ENCODE peak calls at places on chromosomes 16 and 17, in four cellular contexts. One of them, this sample, is unnamed.

GRCh38 chr16:13453325-13453724 is 466.6 kb upstream of the ERCC4 start:
- DNase-seq in mammary epithelial cell: peak
- DNase-seq in choroid plexus epithelial cell: peak
- DNase-seq in heart left ventricle: no peak
- DNase-seq in this sample: peak

GRCh38 chr16:12061336-12062055 is 85.0 kb downstream of the SNX29 start:
- DNase-seq in mammary epithelial cell: peak
- DNase-seq in choroid plexus epithelial cell: peak
- DNase-seq in heart left ventricle: no peak
- DNase-seq in this sample: no peak

GRCh38 chr16:71610936-71611871 is 14.8 kb upstream of the MARVELD3 start:
- DNase-seq in mammary epithelial cell: peak
- DNase-seq in choroid plexus epithelial cell: peak
- DNase-seq in heart left ventricle: peak
- DNase-seq in this sample: peak

GRCh38 chr16:7791191-7791590 is 458.5 kb downstream of the RBFOX1 start:
- DNase-seq in mammary epithelial cell: no peak
- DNase-seq in choroid plexus epithelial cell: no peak
- DNase-seq in heart left ventricle: no peak
- DNase-seq in this sample: no peak

GRCh38 chr16:30623558-30624283 is 13.5 kb upstream of the ZNF689 start:
- DNase-seq in mammary epithelial cell: peak
- DNase-seq in choroid plexus epithelial cell: no peak
- DNase-seq in heart left ventricle: no peak
- DNase-seq in this sample: no peak

GRCh38 chr16:54931041-54931756 is 534 bp downstream of the IRX5 start:
- DNase-seq in mammary epithelial cell: peak
- DNase-seq in choroid plexus epithelial cell: peak
- DNase-seq in heart left ventricle: no peak
- DNase-seq in this sample: no peak

GRCh38 chr16:50478773-50479149 is 69.4 kb upstream of the NKD1 start:
- DNase-seq in mammary epithelial cell: peak
- DNase-seq in choroid plexus epithelial cell: no peak
- DNase-seq in heart left ventricle: no peak
- DNase-seq in this sample: no peak

GRCh38 chr17:31690118-31690517 is 168.9 kb downstream of the COPRS start:
- DNase-seq in mammary epithelial cell: no peak
- DNase-seq in choroid plexus epithelial cell: peak
- DNase-seq in heart left ventricle: no peak
- DNase-seq in this sample: no peak

GRCh38 chr16:53053967-53054669 is 673 bp upstream of the CHD9 start:
- DNase-seq in mammary epithelial cell: no peak
- DNase-seq in choroid plexus epithelial cell: peak
- DNase-seq in heart left ventricle: peak
- DNase-seq in this sample: peak

GRCh38 chr16:85422374-85423185 is 190.5 kb upstream of the GSE1 start:
- DNase-seq in mammary epithelial cell: no peak
- DNase-seq in choroid plexus epithelial cell: peak
- DNase-seq in heart left ventricle: peak
- DNase-seq in this sample: no peak

GRCh38 chr17:54172654-54173316 is 350.1 kb downstream of the KIF2B start:
- DNase-seq in mammary epithelial cell: peak
- DNase-seq in choroid plexus epithelial cell: peak
- DNase-seq in heart left ventricle: no peak
- DNase-seq in this sample: no peak

GRCh38 chr17:17970699-17971430 is 1.3 kb downstream of the TOM1L2 start:
- DNase-seq in mammary epithelial cell: no peak
- DNase-seq in choroid plexus epithelial cell: no peak
- DNase-seq in heart left ventricle: no peak
- DNase-seq in this sample: no peak
- H3K4me3 ChIP-seq in mammary epithelial cell: peak
- H3K4me3 ChIP-seq in choroid plexus epithelial cell: peak
- H3K4me3 ChIP-seq in heart left ventricle: peak
- H3K4me3 ChIP-seq in this sample: no peak

DNA sequence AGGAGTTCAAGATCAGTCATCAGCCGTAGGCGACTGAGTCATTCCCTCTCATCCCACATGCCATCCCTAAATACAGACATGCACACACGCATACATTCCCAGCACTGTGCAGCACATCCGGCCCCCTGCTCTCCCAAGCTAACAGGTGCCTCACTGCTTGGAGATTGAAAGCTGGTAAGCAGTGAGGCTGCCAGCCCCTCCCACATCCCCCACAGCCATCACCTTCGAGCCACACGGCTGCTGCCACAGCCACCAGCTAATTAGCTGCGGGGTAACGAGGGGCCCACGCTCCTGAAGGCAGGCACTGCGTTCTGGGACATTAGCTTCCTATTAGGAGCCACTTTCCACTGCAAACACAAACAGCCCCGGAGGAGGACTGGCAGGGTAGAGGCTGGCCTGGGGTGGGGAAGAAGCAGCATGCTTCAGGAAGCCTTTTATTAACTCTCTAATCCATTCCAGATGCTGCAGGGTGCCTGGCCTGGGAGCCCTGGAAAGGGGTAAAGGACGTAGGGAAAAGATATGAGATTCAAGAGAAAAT is 179.6 kb downstream of the CCT6B start:
- DNase-seq in mammary epithelial cell: no peak
- DNase-seq in choroid plexus epithelial cell: no peak
- DNase-seq in heart left ventricle: no peak
- DNase-seq in this sample: no peak
- H3K4me3 ChIP-seq in mammary epithelial cell: no peak
- H3K4me3 ChIP-seq in choroid plexus epithelial cell: no peak
- H3K4me3 ChIP-seq in heart left ventricle: no peak
- H3K4me3 ChIP-seq in this sample: no peak

DNA sequence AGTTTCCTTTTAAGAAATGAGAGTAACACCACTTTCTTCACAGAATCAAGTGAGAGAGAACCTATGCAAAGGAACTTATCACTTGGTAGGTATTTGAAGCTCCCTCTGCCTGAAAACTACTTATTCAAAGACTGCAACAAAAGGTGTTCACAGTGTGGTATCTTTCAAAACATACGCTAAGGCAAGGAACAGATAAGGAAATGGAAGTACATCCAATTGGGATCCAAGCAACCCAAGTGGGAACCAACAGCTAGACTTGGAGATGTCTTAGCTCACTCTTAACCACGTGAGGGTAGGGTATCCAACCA is 431 bp upstream of the PPM1E start:
- DNase-seq in mammary epithelial cell: no peak
- DNase-seq in choroid plexus epithelial cell: no peak
- DNase-seq in heart left ventricle: no peak
- DNase-seq in this sample: no peak
- H3K4me3 ChIP-seq in mammary epithelial cell: peak
- H3K4me3 ChIP-seq in choroid plexus epithelial cell: peak
- H3K4me3 ChIP-seq in heart left ventricle: peak
- H3K4me3 ChIP-seq in this sample: peak

GRCh38 chr17:39663688-39664580 is 1.2 kb upstream of the TCAP start:
- DNase-seq in mammary epithelial cell: no peak
- DNase-seq in choroid plexus epithelial cell: peak
- DNase-seq in heart left ventricle: peak
- DNase-seq in this sample: no peak
- H3K4me3 ChIP-seq in mammary epithelial cell: no peak
- H3K4me3 ChIP-seq in choroid plexus epithelial cell: no peak
- H3K4me3 ChIP-seq in heart left ventricle: peak
- H3K4me3 ChIP-seq in this sample: no peak

GRCh38 chr17:66837226-66837625 is 2.3 kb downstream of the CACNG5 start:
- DNase-seq in mammary epithelial cell: no peak
- DNase-seq in choroid plexus epithelial cell: no peak
- DNase-seq in heart left ventricle: no peak
- DNase-seq in this sample: no peak
- H3K4me3 ChIP-seq in mammary epithelial cell: no peak
- H3K4me3 ChIP-seq in choroid plexus epithelial cell: no peak
- H3K4me3 ChIP-seq in heart left ventricle: no peak
- H3K4me3 ChIP-seq in this sample: no peak

DNA sequence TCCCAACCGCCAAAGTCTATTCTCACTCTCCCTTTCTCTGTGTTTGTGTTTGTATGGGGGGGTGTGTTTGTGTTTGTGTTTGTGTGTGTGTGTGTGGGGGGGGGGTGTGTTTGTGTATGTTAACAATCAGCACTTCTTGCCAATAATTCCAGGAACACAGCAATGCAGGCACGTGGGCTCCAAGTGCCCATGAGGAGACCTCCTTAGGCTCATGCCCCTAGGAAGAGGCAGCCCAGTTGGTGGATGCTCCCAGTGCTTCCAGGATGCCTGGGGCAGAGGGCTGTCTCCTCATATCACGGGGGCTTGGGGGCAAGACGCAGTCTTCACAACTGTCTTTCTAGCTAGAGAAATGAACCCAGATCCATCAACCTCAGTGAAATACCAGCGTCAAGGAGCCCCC is 9.9 kb downstream of the ABR start:
- DNase-seq in mammary epithelial cell: no peak
- DNase-seq in choroid plexus epithelial cell: no peak
- DNase-seq in heart left ventricle: no peak
- DNase-seq in this sample: no peak
- H3K4me3 ChIP-seq in mammary epithelial cell: no peak
- H3K4me3 ChIP-seq in choroid plexus epithelial cell: no peak
- H3K4me3 ChIP-seq in heart left ventricle: no peak
- H3K4me3 ChIP-seq in this sample: no peak